ENCODE peak calls at places on chromosomes 4 and X, in seven cellular contexts. R is H1, N is stomach, V is GM23338, D is breast epithelium, P is endothelial cell of umbilical vein, X is HCT116. M is an unnamed sample.

GRCh38 chr4:100569196-100569595 is 51.4 kb upstream of the EMCN start:
- DNase-seq in R (no peak), N (no peak), V (no peak), D (no peak), P (no peak), X (no peak), M (no peak)

GRCh38 chrX:26778320-26778888 is 562.4 kb downstream of the MAGEB5 start:
- DNase-seq in R (no peak), N (no peak), V (peak), D (no peak), P (no peak), X (peak), M (no peak)

GRCh38 chrX:112380541-112381278 is 298.1 kb upstream of the TRPC5 start:
- DNase-seq in R (no peak), N (no peak), V (no peak), D (no peak), P (no peak), X (no peak), M (no peak)

GRCh38 chrX:104318330-104319009 is 63.7 kb upstream of the ESX1 start:
- DNase-seq in R (no peak), N (peak), V (peak), D (no peak), P (peak), X (peak), M (peak)

GRCh38 chrX:146433771-146434170 is 375.8 kb upstream of the CXorf51B start:
- DNase-seq in R (no peak), N (no peak), V (no peak), D (no peak), P (no peak), X (no peak), M (no peak)

GRCh38 chrX:11629593-11630211 is 36.0 kb downstream of the ARHGAP6 start:
- DNase-seq in R (no peak), N (no peak), V (peak), D (peak), P (no peak), X (no peak), M (no peak)

GRCh38 chrX:14963447-14964236 is 90.4 kb downstream of the MOSPD2 start:
- DNase-seq in R (no peak), N (no peak), V (no peak), D (no peak), P (peak), X (peak), M (no peak)

GRCh38 chrX:115539841-115540240 is 21.1 kb upstream of the PLS3 start:
- DNase-seq in R (no peak), N (no peak), V (no peak), D (no peak), P (peak), X (no peak), M (no peak)

GRCh38 chr4:114383721-114384120 is 214.9 kb upstream of the UGT8 start:
- DNase-seq in R (no peak), N (no peak), V (no peak), D (no peak), P (peak), X (peak), M (no peak)

GRCh38 chr4:10354225-10354624 is 103.0 kb downstream of the ZNF518B start:
- DNase-seq in R (no peak), N (no peak), V (no peak), D (no peak), P (no peak), X (no peak), M (no peak)

GRCh38 chr4:168059251-168059650 is 33.1 kb upstream of the ANXA10 start:
- DNase-seq in R (no peak), N (no peak), V (no peak), D (no peak), P (no peak), X (no peak), M (no peak)

GRCh38 chr4:95283320-95283719 is 265.5 kb downstream of the UNC5C start:
- DNase-seq in R (no peak), N (no peak), V (no peak), D (no peak), P (no peak), X (no peak), M (no peak)

GRCh38 chr4:11543710-11544109 is 115.0 kb upstream of the HS3ST1 start:
- DNase-seq in R (no peak), N (no peak), V (no peak), D (no peak), P (peak), X (peak), M (no peak)

GRCh38 chr4:48030470-48030869 is 13.9 kb downstream of the NIPAL1 start:
- DNase-seq in R (no peak), N (no peak), V (peak), D (no peak), P (no peak), X (no peak), M (no peak)

GRCh38 chr4:153676984-153677383 is 7.1 kb upstream of the TLR2 start:
- DNase-seq in R (no peak), N (no peak), V (no peak), D (no peak), P (peak), X (peak), M (no peak)

GRCh38 chr4:180665994-180666818 is 1577.0 kb upstream of the TENM3 start:
- DNase-seq in R (no peak), N (no peak), V (peak), D (no peak), P (no peak), X (peak), M (no peak)

GRCh38 chr4:88467392-88467791 is 10.5 kb downstream of the HERC5 start:
- DNase-seq in R (no peak), N (no peak), V (no peak), D (no peak), P (no peak), X (no peak), M (no peak)

GRCh38 chr4:156475322-156475721 is 496.3 kb downstream of the PDGFC start:
- DNase-seq in R (no peak), N (no peak), V (no peak), D (no peak), P (peak), X (peak), M (peak)

GRCh38 chr4:95224402-95224801 is 324.4 kb downstream of the UNC5C start:
- DNase-seq in R (no peak), N (no peak), V (no peak), D (no peak), P (no peak), X (no peak), M (no peak)

GRCh38 chrX:91434351-91435168 is at the start of gene PABPC5:
- DNase-seq in R (peak), N (peak), V (peak), D (peak), P (peak), X (no peak), M (peak)

DNA sequence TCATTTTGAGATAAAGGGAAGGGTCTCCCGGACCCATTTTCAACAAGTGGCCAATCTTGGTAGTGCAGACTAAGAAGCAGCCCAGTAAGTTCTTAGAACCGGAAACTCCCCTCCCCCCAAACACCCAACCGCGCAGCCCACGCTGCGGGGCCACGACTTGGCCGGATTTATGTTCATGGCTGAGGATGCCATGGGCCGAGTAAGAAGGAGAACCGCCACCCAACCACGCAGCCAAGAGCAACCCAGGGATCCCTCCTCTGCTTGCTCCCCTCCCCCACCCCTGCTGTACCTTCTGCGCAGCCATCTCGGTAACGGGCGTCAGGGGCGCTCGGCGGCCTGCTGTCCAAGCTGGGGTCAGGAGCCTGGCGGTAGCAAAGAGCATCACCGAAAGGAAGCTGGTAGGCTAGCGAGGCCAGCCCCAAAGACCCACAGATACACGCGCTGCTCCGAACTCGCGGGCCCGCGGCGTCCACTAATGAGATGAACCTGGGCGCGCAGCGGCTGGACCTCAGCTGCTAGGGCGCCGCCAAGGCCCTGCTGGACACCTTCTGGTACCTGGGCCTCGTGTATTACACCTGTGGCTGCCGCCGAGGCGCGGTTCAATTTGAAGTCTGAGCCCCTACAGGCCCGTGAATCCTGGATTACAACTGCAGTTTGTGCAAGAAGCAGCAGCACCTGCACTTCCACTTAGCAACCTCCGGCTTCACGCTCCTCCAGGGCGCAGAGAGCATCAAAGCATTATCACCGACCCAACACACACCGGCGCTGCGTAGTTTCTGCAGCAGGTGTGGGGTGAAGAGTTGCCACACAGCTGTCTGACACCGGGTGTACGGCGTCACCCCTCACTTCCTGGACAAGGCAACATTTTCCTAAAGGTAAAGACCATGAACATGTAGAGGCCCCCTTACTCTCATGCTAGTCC is 63.4 kb downstream of the NUDT10 start:
- DNase-seq in R (no peak), N (no peak), V (peak), D (no peak), P (no peak), X (no peak), M (peak)
- TF ChIP-seq POLR2AphosphoS5 in R (no peak), N (no peak), V (no peak), D (no peak), P (no peak), X (no peak), M (no peak)

GRCh38 chr4:112747035-112747434 is 110.1 kb downstream of the LARP7 start:
- DNase-seq in R (peak), N (no peak), V (peak), D (no peak), P (no peak), X (peak), M (no peak)
- H3K4me3 ChIP-seq in R (no peak), N (no peak), V (peak), D (no peak), P (no peak), X (no peak), M (no peak)

GRCh38 chrX:39140581-39140980 is 339.3 kb downstream of the MID1IP1 start:
- DNase-seq in R (no peak), N (no peak), V (no peak), D (no peak), P (no peak), X (no peak), M (no peak)

GRCh38 chrX:39144323-39144722 is 343.1 kb downstream of the MID1IP1 start:
- DNase-seq in R (no peak), N (no peak), V (no peak), D (no peak), P (no peak), X (no peak), M (no peak)

GRCh38 chrX:39149761-39150160 is 348.5 kb downstream of the MID1IP1 start:
- DNase-seq in R (no peak), N (peak), V (peak), D (peak), P (peak), X (no peak), M (peak)

GRCh38 chrX:39145859-39146258 is 344.6 kb downstream of the MID1IP1 start:
- DNase-seq in R (no peak), N (no peak), V (no peak), D (no peak), P (no peak), X (no peak), M (no peak)

GRCh38 chrX:39144965-39145364 is 343.7 kb downstream of the MID1IP1 start:
- DNase-seq in R (no peak), N (no peak), V (no peak), D (no peak), P (no peak), X (no peak), M (no peak)
- TF ChIP-seq POLR2AphosphoS5 in R (no peak), N (no peak), V (no peak), D (no peak), P (no peak), X (no peak), M (no peak)

DNA sequence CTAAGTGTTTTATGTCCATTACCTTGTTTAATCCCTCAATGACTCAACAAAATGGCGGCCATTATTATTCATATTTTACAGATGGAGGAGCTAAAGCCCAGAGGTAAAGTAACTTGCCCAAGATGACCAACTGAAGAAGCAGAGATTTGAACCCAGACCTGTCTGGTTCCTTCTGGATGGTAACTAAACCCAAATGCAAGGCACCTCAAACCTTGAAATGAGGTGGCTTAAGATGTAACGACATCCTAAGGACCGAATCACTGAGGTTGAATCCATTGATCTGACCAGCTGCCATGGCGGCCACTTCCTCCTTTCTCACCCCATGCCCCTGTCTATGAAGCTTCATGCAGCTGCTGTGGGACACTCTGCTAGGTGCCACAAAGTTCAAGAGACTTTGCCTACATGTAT is 932 bp downstream of the TLR10 start:
- DNase-seq in R (no peak), N (no peak), V (no peak), D (no peak), P (no peak), X (no peak), M (no peak)
- H3K4me3 ChIP-seq in R (no peak), N (no peak), V (no peak), D (no peak), P (no peak), X (no peak), M (no peak)

GRCh38 chrX:53395605-53396298 is 26.7 kb downstream of the SMC1A start:
- DNase-seq in R (no peak), N (no peak), V (no peak), D (no peak), P (no peak), X (no peak), M (no peak)
- TF ChIP-seq POLR2AphosphoS5 in R (no peak), N (no peak), V (no peak), D (no peak), P (no peak), X (no peak), M (no peak)

GRCh38 chr4:174009686-174010451 is 273.6 kb downstream of the FBXO8 start:
- DNase-seq in R (no peak), N (no peak), V (no peak), D (no peak), P (no peak), X (no peak), M (no peak)
- H3K4me3 ChIP-seq in R (no peak), N (no peak), V (no peak), D (no peak), P (no peak), X (no peak), M (no peak)

GRCh38 chrX:154365052-154365600 is 9.3 kb downstream of the FLNA start:
- DNase-seq in R (no peak), N (no peak), V (no peak), D (no peak), P (no peak), X (no peak), M (no peak)
- TF ChIP-seq POLR2AphosphoS5 in R (peak), N (no peak), V (no peak), D (no peak), P (peak), X (no peak), M (no peak)

M was measured in prostate gland.